ENCODE peak calls at places on chromosomes 6 and 20, in eight cellular contexts. P is glutamatergic neuron, Z is RWPE1, X is GM13977, D is lower leg skin, A is ovary, E is MCF 10A, T is body of pancreas. H is an unnamed sample.

GRCh38 chr6:19851273-19852089 is 14.3 kb downstream of the ID4 start:
- DNase-seq in P (no peak), Z (peak), X (peak), D (no peak), A (no peak), E (peak), T (peak), H (peak)

GRCh38 chr6:125314019-125314581 is 12.3 kb upstream of the HDDC2 start:
- DNase-seq in P (peak), Z (peak), X (peak), D (peak), A (peak), E (peak), T (peak), H (peak)

GRCh38 chr6:8245736-8246135 is 143.4 kb upstream of the EEF1E1 start:
- DNase-seq in P (no peak), Z (no peak), X (no peak), D (no peak), A (no peak), E (no peak), T (no peak), H (no peak)

GRCh38 chr6:20509211-20509610 is 25.0 kb upstream of the CDKAL1 start:
- DNase-seq in P (no peak), Z (no peak), X (no peak), D (no peak), A (no peak), E (no peak), T (no peak), H (no peak)

GRCh38 chr6:42313038-42313437 is 95.4 kb upstream of the MRPS10 start:
- DNase-seq in P (no peak), Z (no peak), X (no peak), D (no peak), A (no peak), E (peak), T (no peak), H (no peak)

GRCh38 chr6:8278562-8278961 is 156.8 kb downstream of the SLC35B3 start:
- DNase-seq in P (no peak), Z (no peak), X (no peak), D (no peak), A (no peak), E (no peak), T (no peak), H (no peak)

GRCh38 chr6:144845181-144845580 is 560.0 kb downstream of the UTRN start:
- DNase-seq in P (no peak), Z (no peak), X (no peak), D (no peak), A (no peak), E (no peak), T (no peak), H (no peak)

GRCh38 chr20:24340933-24341332 is 128.5 kb upstream of the SYNDIG1 start:
- DNase-seq in P (no peak), Z (no peak), X (no peak), D (no peak), A (no peak), E (no peak), T (no peak), H (no peak)

GRCh38 chr6:98834060-98835031 is at the start of gene POU3F2:
- DNase-seq in P (peak), Z (peak), X (peak), D (no peak), A (peak), E (peak), T (peak), H (peak)

GRCh38 chr6:36033935-36034334 is 6.3 kb downstream of the MAPK14 start:
- DNase-seq in P (no peak), Z (no peak), X (no peak), D (no peak), A (no peak), E (peak), T (no peak), H (no peak)

GRCh38 chr20:55880361-55880760 is 125.0 kb downstream of the CBLN4 start:
- DNase-seq in P (no peak), Z (no peak), X (no peak), D (no peak), A (no peak), E (no peak), T (peak), H (no peak)

GRCh38 chr20:57484772-57485171 is 40.2 kb downstream of the CTCFL start:
- DNase-seq in P (no peak), Z (no peak), X (no peak), D (no peak), A (no peak), E (no peak), T (no peak), H (no peak)

DNA sequence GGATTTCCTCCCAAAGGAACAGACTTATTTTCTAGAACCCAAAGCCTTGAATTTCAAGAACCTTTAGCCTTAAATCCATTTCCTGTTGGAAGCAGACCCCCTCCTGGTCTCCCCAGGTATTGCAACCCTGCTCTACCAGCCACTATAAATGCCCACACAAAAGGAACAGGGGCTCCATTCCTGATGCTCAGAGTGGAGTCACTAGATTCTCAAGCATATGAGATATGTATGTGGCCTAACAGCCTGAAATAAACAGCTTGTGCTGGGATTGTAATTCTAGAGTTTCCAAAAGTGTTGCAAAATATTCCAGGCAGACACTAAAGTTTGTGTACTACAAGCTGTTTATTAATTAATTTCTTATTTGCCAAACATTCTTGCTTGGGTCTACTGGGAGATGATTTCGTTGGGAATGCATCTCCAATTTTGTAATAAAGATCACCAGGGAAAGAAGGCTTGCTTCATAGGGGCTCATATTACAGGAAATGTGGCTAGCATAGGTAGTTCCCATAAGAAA is 44.8 kb downstream of the RIPOR3 start:
- DNase-seq in P (no peak), Z (no peak), X (no peak), D (no peak), A (no peak), E (peak), T (no peak), H (no peak)
- TF ChIP-seq CTCF in P (peak), Z (no peak), X (no peak), D (no peak), A (no peak), E (peak), T (no peak), H (no peak)

DNA sequence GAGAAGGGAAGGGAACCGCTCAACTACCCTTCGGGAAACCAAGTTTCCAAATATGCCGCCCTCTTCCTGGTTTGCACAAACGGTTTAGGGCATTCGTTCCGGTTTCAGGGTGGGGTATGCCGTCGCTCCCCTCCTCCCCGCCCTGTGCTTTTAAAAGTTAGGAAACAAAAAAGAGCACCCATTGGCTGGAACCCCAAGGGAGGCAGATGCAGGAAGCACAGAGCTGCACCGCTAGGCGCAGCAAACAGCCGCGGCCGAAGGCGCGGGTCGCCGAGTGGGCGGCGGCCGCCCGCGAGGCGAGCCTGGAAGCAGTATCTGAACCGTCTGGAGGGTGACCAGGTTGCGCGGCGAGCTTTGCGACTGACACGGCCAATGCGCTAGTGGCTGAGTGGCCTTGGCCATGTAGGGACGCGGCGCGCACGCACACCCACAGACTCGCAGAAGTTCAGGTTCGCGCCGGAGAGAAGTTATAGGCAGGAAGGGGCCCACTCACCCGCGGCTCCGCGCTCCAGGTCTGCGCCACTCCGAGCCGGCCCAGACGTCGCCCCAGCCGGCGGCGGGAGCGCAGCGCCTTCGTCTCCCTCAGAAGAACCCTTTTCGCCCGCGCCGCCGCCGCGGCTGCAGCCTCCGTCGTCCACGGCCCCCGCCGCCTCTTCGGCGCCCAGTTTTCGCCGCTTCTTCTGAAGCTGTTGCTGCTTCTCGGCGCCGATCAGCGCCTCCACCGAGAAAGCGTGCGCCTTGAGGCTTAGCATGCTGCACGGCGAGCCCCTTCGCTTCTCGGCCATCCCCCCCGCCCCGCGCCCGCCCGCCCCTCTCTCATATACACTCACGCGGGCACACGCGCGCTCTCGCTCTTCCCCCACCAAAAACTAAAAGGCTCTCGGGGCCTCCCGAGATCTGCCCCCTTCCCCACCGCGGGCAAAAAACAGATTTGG is 734 bp downstream of the TBX18 start:
- DNase-seq in P (peak), Z (peak), X (no peak), D (no peak), A (peak), E (no peak), T (peak), H (no peak)
- TF ChIP-seq CTCF in P (no peak), Z (peak), X (no peak), D (no peak), A (no peak), E (no peak), T (no peak), H (no peak)

GRCh38 chr6:154805288-154805911 is 72.2 kb downstream of the SCAF8 start:
- DNase-seq in P (no peak), Z (peak), X (peak), D (no peak), A (no peak), E (peak), T (no peak), H (peak)
- TF ChIP-seq CTCF in P (peak), Z (no peak), X (peak), D (no peak), A (peak), E (peak), T (peak), H (no peak)

DNA sequence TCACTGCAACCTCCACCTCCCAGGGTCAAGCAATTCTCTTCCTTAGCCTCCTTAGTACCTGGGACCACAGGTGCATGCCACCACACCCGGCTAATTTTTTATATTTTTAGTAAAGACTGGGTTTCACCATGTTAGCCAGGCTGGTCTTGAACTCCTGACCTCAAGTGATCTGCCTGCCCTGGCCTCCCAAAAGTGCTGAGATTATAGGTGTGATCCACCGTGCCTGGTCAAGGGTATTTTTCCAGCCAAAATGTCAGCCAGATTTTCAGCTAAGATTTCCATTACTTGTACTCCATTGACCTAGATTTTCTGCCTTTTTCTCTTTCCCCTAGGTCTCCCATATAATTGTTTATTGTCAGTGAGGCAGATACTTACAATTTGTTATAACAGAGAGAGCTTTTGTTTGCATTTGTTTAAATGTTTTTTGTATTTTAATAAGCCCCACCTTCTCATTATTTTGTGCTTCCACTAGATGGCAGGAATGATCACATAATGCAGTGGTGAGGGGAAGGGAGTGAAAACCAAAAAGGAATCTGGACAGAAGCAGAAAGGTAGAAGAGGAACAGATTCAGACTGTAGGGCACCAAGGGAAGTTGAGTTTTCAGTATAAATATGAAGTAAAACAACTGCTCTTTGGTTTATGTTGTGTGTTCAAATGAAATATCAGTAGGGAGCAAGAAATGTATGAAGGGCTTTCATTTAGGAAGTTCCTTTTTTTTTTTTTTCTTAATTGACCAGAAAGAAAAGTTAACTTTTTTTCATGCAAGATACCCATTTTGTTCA is 29.7 kb downstream of the RPF2 start:
- DNase-seq in P (no peak), Z (peak), X (peak), D (no peak), A (no peak), E (peak), T (no peak), H (peak)
- TF ChIP-seq CTCF in P (peak), Z (peak), X (peak), D (no peak), A (no peak), E (peak), T (peak), H (peak)

GRCh38 chr6:159463440-159463839 is 229.6 kb downstream of the SOD2 start:
- DNase-seq in P (no peak), Z (no peak), X (no peak), D (no peak), A (no peak), E (peak), T (no peak), H (no peak)
- TF ChIP-seq CTCF in P (peak), Z (no peak), X (peak), D (no peak), A (no peak), E (peak), T (no peak), H (no peak)

GRCh38 chr6:163808871-163809270 is 394.4 kb downstream of the QKI start:
- DNase-seq in P (no peak), Z (no peak), X (no peak), D (no peak), A (no peak), E (no peak), T (no peak), H (no peak)
- TF ChIP-seq CTCF in P (no peak), Z (no peak), X (no peak), D (no peak), A (no peak), E (no peak), T (no peak), H (no peak)

GRCh38 chr20:288956-289692 is 1.4 kb downstream of the C20orf96 start:
- DNase-seq in P (no peak), Z (no peak), X (no peak), D (no peak), A (no peak), E (no peak), T (no peak), H (no peak)

GRCh38 chr20:286508-286907 is 4.0 kb downstream of the C20orf96 start:
- DNase-seq in P (no peak), Z (no peak), X (no peak), D (no peak), A (no peak), E (no peak), T (no peak), H (no peak)

GRCh38 chr20:289693-290080 is 863 bp downstream of the C20orf96 start:
- DNase-seq in P (no peak), Z (no peak), X (no peak), D (no peak), A (no peak), E (no peak), T (no peak), H (no peak)

GRCh38 chr20:294602-295001 is 2.8 kb upstream of the ZCCHC3 start:
- DNase-seq in P (no peak), Z (no peak), X (no peak), D (no peak), A (no peak), E (no peak), T (no peak), H (no peak)

DNA sequence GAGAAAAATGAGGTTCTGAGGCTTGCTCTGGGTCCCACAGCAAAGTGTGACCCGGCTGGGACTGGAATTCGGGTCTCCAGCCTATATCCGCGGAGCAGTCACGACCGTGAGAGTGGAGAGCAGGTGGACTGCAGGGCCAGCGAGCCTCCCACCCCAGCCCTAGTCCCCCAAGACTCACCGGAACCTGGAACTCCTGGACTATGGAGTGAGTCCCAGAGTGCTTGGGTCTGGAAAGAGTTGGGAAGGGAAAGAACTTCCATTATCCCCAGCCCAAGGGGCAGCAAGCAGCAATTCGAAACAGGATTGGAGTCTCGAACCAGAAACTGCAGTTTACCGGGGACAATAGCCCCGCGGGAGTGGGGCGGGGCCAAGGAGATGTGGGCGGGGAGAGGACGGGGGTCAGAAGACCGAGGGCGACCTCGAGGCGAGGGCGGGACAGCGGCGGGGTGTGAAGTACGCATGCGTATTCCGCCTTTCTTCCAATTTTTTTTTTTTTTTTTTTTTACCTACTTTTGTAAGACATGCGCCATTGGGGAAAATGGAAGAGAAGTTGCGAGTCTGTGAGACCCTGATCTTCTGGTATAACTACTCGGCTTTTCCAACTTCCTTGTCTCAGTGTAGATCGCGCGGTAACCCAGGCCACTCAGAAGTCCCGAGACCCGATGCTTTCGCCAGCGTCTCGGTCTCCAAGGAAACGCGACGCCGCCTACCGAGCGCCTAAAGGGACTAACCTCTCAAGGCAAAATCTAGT is at the start of gene C20orf96:
- DNase-seq in P (peak), Z (peak), X (peak), D (peak), A (peak), E (peak), T (peak), H (peak)
- TF ChIP-seq CTCF in P (peak), Z (no peak), X (peak), D (no peak), A (peak), E (peak), T (peak), H (peak)

GRCh38 chr6:24720131-24720603 is 1.2 kb upstream of the C6orf62 start:
- DNase-seq in P (peak), Z (peak), X (peak), D (peak), A (peak), E (peak), T (peak), H (peak)
- TF ChIP-seq CTCF in P (no peak), Z (no peak), X (no peak), D (no peak), A (no peak), E (no peak), T (no peak), H (no peak)